ENCODE peak calls at places on chromosomes 6 and 20, in four cellular contexts. J is right atrium auricular region, A is adrenal gland, M is prostate gland. Z is an unnamed sample.

GRCh38 chr6:85404497-85405174 is 45.2 kb upstream of the NT5E start:
- DNase-seq in J (no peak), A (no peak), M (no peak), Z (peak; percentile 92)

GRCh38 chr6:71228461-71229041 is 60.1 kb upstream of the OGFRL1 start:
- DNase-seq in M (no peak), J (no peak), A (no peak), Z (peak; percentile 28)

GRCh38 chr6:125611573-125612399 is 137.6 kb upstream of the HEY2 start:
- DNase-seq in J (no peak), M (no peak), A (no peak), Z (peak; percentile 83)

GRCh38 chr20:5030348-5031205 is 29.3 kb upstream of the SLC23A2 start:
- DNase-seq in J (no peak), M (no peak), A (no peak), Z (no peak)

GRCh38 chr20:52794853-52795252 is 177.3 kb upstream of the TSHZ2 start:
- DNase-seq in J (no peak), M (no peak), A (no peak), Z (no peak)

GRCh38 chr6:149925974-149926777 is 3.3 kb upstream of the RAET1G start:
- DNase-seq in M (peak; percentile 90), A (peak; percentile 95), J (peak; percentile 95), Z (peak; percentile 79)

GRCh38 chr6:162468326-162468725 is 259.2 kb downstream of the PRKN start:
- DNase-seq in J (no peak), M (no peak), A (no peak), Z (peak; percentile 5)

GRCh38 chr6:150940951-150941350 is 75.4 kb downstream of the MTHFD1L start:
- DNase-seq in J (no peak), M (no peak), A (peak; percentile 24), Z (peak; percentile 37)

GRCh38 chr6:109389650-109390274 is 7.5 kb upstream of the CD164 start:
- DNase-seq in M (no peak), J (no peak), A (no peak), Z (peak; percentile 47)

GRCh38 chr20:38435555-38435939 is 419 bp upstream of the SNHG17 start:
- DNase-seq in M (no peak), A (no peak), J (no peak), Z (peak; percentile 67)

GRCh38 chr6:150322452-150322851 is 46.4 kb upstream of the IYD start:
- DNase-seq in J (no peak), A (no peak), M (no peak), Z (peak; percentile 28)

GRCh38 chr20:25361287-25361683 is 29.4 kb downstream of the ABHD12 start:
- DNase-seq in J (no peak), M (no peak), A (no peak), Z (peak; percentile 32)

GRCh38 chr6:122838060-122838780 is 49.2 kb downstream of the SMPDL3A start:
- DNase-seq in M (no peak), A (no peak), J (no peak), Z (peak; percentile 47)

GRCh38 chr20:31968299-31969126 is 562 bp downstream of the XKR7 start:
- DNase-seq in A (peak; percentile 79), M (peak; percentile 34), J (peak; percentile 59), Z (peak; percentile 73)

GRCh38 chr20:40230486-40230885 is 458.6 kb downstream of the MAFB start:
- DNase-seq in J (no peak), M (no peak), A (no peak), Z (no peak)

GRCh38 chr6:13870185-13870584 is 54.6 kb upstream of the RNF182 start:
- DNase-seq in J (no peak), M (no peak), A (no peak), Z (no peak)

GRCh38 chr6:13874191-13874549 is 50.6 kb upstream of the RNF182 start:
- DNase-seq in J (no peak), M (no peak), A (no peak), Z (no peak)

GRCh38 chr6:13872681-13873080 is 52.1 kb upstream of the RNF182 start:
- DNase-seq in A (no peak), M (no peak), J (no peak), Z (no peak)

GRCh38 chr6:13877116-13877515 is 47.6 kb upstream of the RNF182 start:
- DNase-seq in M (no peak), J (no peak), A (no peak), Z (peak; percentile 14)

DNA sequence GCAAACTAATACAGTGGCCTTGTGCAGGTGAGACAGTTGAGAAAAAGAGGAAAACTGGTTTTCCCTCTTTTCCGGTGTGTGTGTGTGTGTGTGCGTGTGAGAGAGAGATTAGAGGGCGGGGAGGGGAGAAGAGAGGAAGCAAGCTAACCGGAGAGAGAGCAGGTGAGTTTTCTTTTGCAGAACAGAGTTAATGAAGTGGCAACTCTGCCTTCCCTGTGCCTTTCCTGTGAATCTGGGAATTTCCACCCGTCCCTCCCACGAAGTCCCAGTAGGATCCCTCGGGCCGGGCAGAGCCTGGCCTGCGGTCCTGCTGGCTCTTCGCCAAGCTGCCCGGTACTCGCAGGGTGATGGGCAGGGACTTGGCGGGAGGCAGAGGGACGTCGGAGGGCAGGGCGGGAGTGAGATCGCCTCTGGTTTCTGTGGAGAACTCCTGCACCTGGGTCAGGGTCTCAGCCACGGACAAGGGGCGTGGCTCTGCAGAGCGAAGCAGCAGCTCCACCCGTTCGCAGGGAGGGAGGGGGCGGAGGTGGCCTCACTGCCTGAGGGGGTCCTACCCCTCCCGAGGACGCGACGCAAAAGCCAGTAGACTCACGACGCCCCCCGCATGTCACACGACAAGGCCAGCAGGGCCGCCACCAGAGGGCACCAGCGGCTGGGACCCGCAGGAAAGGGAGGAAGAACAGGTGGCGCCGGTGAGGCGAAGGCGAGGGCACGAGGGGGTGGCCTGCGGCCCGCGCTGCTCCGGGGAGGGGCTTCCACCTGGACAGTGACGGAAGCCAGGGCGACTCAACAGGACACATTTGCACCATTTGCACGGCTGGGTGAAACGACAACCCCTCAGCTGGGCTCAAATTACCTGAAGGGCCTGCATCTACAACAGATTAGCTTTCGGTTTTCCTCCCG is 51.2 kb upstream of the RNF182 start:
- DNase-seq in M (peak; percentile 63), A (peak; percentile 43), J (peak; percentile 57), Z (no peak)
- H3K4me3 ChIP-seq in M (peak overlapping the region; percentile 27), A (peak overlapping the region; percentile 53), J (peak overlapping the region; percentile 52), Z (peak overlapping the region; percentile 38)

GRCh38 chr20:48352628-48353027 is 475.2 kb downstream of the PREX1 start:
- DNase-seq in A (no peak), J (no peak), M (no peak), Z (no peak)

GRCh38 chr20:48349673-48350072 is 478.1 kb downstream of the PREX1 start:
- DNase-seq in M (no peak), J (no peak), A (no peak), Z (no peak)

GRCh38 chr20:48348022-48348421 is 479.8 kb downstream of the PREX1 start:
- DNase-seq in J (no peak), A (no peak), M (no peak), Z (no peak)

GRCh38 chr20:48352042-48352441 is 475.8 kb downstream of the PREX1 start:
- DNase-seq in A (no peak), M (no peak), J (no peak), Z (no peak)

DNA sequence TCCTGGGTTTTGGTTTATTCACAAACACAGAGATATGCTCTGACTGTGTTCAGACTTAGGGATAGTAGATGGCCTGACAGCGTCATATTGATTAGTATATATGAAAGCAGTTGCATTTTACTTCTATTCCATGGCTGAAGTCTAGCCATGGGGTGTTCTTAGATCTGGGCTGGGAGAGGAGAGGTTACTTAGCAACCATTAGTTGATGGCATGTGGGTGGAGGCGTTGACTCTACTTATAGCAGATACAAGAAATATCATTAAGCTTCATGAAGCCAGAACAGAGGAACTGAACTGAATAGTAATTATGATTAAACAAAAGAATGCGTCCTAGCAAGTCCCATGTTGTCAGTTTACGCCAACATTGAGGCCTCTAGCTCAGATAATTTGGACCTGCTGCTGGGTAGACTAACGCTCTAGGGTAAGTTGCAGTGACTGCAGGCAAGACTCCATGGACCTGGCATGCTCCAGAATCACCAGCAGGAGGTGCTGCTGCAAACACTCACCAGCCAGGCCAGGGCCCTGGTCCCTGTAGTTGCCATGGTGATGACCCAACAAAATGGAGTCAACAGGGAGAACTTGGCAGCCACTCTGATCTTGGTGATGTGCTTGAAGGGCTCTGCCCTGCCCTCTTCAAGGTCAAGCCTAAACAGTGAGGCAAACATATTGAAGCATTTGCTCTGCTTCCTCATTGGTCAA is 477.4 kb downstream of the PREX1 start:
- DNase-seq in M (no peak), J (no peak), A (no peak), Z (peak; percentile 10)
- TF ChIP-seq CTCF in M (no peak), J (no peak), A (peak; percentile 13), Z (peak; percentile 8)

GRCh38 chr6:31168606-31169005 is 1.9 kb downstream of the POU5F1 start:
- DNase-seq in J (no peak), A (no peak), M (no peak), Z (no peak)

GRCh38 chr6:31170600-31170881 is at the start of gene POU5F1:
- DNase-seq in M (no peak), J (no peak), A (no peak), Z (no peak)

GRCh38 chr6:31170987-31171671 is 647 bp upstream of the POU5F1 start:
- DNase-seq in M (no peak), J (no peak), A (no peak), Z (no peak)

GRCh38 chr6:31171931-31172882 is 1.7 kb upstream of the POU5F1 start:
- DNase-seq in M (no peak), J (no peak), A (no peak), Z (no peak)

DNA sequence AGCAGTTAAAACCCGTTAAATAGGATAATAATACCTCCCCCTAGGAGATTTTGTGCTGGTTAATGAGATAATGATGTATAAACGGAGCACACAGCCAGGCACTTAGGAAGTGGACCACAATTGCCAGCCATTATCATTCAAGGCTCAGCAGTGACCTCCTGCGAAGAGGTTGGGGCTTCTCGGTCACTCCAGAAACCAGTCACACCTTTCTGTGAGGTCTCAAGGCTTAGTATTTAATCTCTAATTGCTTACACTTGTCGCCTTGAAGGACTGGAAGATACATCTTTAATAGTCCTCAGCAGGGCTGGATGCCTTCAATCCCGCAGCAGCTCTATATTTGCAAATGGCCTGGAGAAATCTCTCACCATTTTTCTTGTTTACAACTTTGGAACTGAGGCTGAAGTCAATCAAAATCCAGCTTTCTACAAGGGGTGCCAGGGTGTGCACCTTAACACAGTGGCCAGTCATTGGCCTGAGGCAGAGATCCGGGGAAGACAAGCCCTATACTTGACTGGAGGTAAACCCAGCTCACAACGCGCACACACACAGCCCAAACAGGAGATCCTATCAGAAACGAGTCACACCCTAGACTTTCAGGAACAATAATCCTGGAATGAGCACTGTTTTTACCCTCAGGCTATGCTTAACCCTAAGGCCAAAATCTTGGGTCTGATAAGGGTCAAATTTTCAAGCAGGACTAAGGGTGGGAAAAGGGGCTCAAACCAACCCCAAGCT is 1.2 kb downstream of the POU5F1 start:
- DNase-seq in M (no peak), J (no peak), A (no peak), Z (no peak)
- H3K4me3 ChIP-seq in M (no peak overlapping the region), J (no peak overlapping the region), A (no peak overlapping the region), Z (no peak overlapping the region)

GRCh38 chr20:44224651-44225050 is 14.1 kb upstream of the OSER1 start:
- DNase-seq in J (no peak), M (no peak), A (no peak), Z (no peak)

GRCh38 chr20:44221368-44221767 is 10.8 kb upstream of the OSER1 start:
- DNase-seq in M (no peak), A (no peak), J (peak; percentile 34), Z (no peak)

GRCh38 chr20:44222027-44222426 is 11.5 kb upstream of the OSER1 start:
- DNase-seq in J (peak; percentile 54), A (no peak), M (no peak), Z (no peak)

GRCh38 chr20:44223721-44224120 is 13.2 kb upstream of the OSER1 start:
- DNase-seq in J (peak; percentile 28), M (no peak), A (no peak), Z (no peak)

DNA sequence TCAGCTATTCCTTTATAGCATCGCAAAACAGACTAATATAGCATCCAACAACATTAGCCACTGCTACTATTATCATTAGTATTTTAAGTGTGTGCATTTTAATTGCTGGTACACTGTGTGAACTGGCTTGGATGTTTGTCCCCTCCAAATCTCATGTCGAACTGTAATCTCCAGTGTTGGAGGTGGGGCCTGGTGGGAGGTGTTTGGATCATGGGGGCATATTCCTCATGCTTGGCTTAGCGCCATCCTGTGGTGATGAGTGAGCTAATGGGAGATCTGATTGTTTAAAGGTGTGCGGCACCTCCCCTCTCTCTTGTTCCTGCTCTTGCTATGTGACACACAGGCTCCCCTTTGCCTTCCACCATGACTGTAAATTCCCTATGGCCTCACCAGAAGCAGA is 12.4 kb upstream of the OSER1 start:
- DNase-seq in M (no peak), A (no peak), J (peak; percentile 56), Z (no peak)
- TF ChIP-seq CTCF in M (no peak), A (no peak), J (no peak), Z (no peak)